ENCODE peak calls at places on chromosomes 13 and 19, in eight cellular contexts. H is NCI-H2081, V is NCI-H1105, U is PC-9, S is C1 segment of cervical spinal cord, X is AG08395, O is caudate nucleus, D is naive B cell. C is an unnamed sample.

GRCh38 chr13:19634129-19634740 is 776 bp downstream of the MPHOSPH8 start:
- DNase-seq in H (no peak), D (no peak), X (peak), U (peak), O (no peak), V (no peak), S (no peak), C (peak)

GRCh38 chr19:51365211-51366049 is 758 bp downstream of the ETFB start:
- DNase-seq in O (peak), S (no peak), U (peak), D (peak), H (no peak), V (no peak), X (peak), C (no peak)

GRCh38 chr13:106276876-106277275 is 258.6 kb downstream of the EFNB2 start:
- DNase-seq in S (no peak), V (no peak), X (no peak), D (no peak), U (no peak), O (no peak), H (no peak), C (no peak)

GRCh38 chr19:6076675-6077463 is 33.4 kb downstream of the RFX2 start:
- DNase-seq in H (no peak), D (no peak), U (no peak), V (no peak), O (no peak), S (no peak), X (peak), C (peak)

GRCh38 chr13:40506592-40507446 is 159.6 kb downstream of the FOXO1 start:
- DNase-seq in S (no peak), U (no peak), D (no peak), V (no peak), H (no peak), O (no peak), X (no peak), C (no peak)

GRCh38 chr13:99577934-99578917 is 77.0 kb downstream of the TM9SF2 start:
- DNase-seq in H (no peak), D (no peak), U (no peak), S (no peak), X (peak), O (no peak), V (no peak), C (no peak)

GRCh38 chr19:43446746-43447489 is 18.5 kb downstream of the LYPD3 start:
- DNase-seq in H (peak), V (peak), U (peak), X (peak), D (peak), S (peak), O (peak), C (no peak)

GRCh38 chr19:492091-492531 is 4.2 kb upstream of the MADCAM1 start:
- DNase-seq in V (no peak), X (no peak), S (no peak), H (no peak), O (no peak), U (no peak), D (no peak), C (no peak)

GRCh38 chr13:22945321-22946226 is 235.2 kb upstream of the SGCG start:
- DNase-seq in O (no peak), U (no peak), H (no peak), X (no peak), V (no peak), D (no peak), S (no peak), C (no peak)

GRCh38 chr19:51098366-51099069 is 9.7 kb downstream of the CTU1 start:
- DNase-seq in V (no peak), S (no peak), D (no peak), X (no peak), O (no peak), U (no peak), H (no peak), C (no peak)

GRCh38 chr19:47507924-47508553 is 6.8 kb downstream of the NAPA start:
- DNase-seq in O (no peak), H (no peak), X (no peak), S (no peak), U (no peak), V (no peak), D (no peak), C (no peak)

GRCh38 chr19:17236831-17237543 is 8.7 kb downstream of the NR2F6 start:
- DNase-seq in X (no peak), V (peak), D (no peak), O (no peak), S (no peak), U (no peak), H (no peak), C (no peak)

GRCh38 chr13:39397221-39397620 is 205.8 kb downstream of the LHFPL6 start:
- DNase-seq in U (no peak), X (no peak), S (no peak), H (no peak), D (no peak), V (no peak), O (no peak), C (no peak)

GRCh38 chr19:36528921-36529518 is 949 bp upstream of the ZNF260 start:
- DNase-seq in H (no peak), S (no peak), D (no peak), O (no peak), U (no peak), X (peak), V (no peak), C (no peak)